ENCODE peak calls at places on chromosome 6, in five cellular contexts. W is Panc1, P is HCT116, S is HepG2, N is GM12878. C is an unnamed sample. For H3K27me3, the result is how much of the 10 kb centered on the place peaks cover.

GRCh38 chr6:49252901-49253300 is 210.2 kb downstream of the MMUT start:
- ATAC-seq in W (no peak), P (no peak), S (no peak), N (no peak), C (no peak)

GRCh38 chr6:32553037-32553742 is 23.1 kb upstream of the HLA-DRB5 start:
- ATAC-seq in W (no peak), P (no peak), S (no peak), N (no peak), C (no peak)

GRCh38 chr6:1497593-1498105 is 108.3 kb downstream of the FOXF2 start:
- ATAC-seq in W (no peak), P (no peak), S (no peak), N (no peak), C (no peak)

GRCh38 chr6:130027948-130028347 is 9.6 kb downstream of the L3MBTL3 start:
- ATAC-seq in W (no peak), P (no peak), S (no peak), N (peak), C (no peak)

GRCh38 chr6:140713495-140713894 is 1339.0 kb upstream of the CITED2 start:
- ATAC-seq in W (no peak), P (no peak), S (no peak), N (no peak), C (no peak)

GRCh38 chr6:113633638-113634037 is 223.5 kb upstream of the MARCKS start:
- ATAC-seq in W (no peak), P (no peak), S (no peak), N (no peak), C (no peak)

GRCh38 chr6:72561629-72562028 is 60.2 kb upstream of the KCNQ5 start:
- ATAC-seq in W (no peak), P (no peak), S (no peak), N (no peak), C (no peak)

GRCh38 chr6:107741191-107741680 is 82.9 kb downstream of the SCML4 start:
- ATAC-seq in W (no peak), P (no peak), S (no peak), N (peak), C (no peak)

GRCh38 chr6:159036673-159037072 is 8.1 kb downstream of the TAGAP start:
- ATAC-seq in W (no peak), P (no peak), S (no peak), N (no peak), C (no peak)

GRCh38 chr6:144809120-144809519 is 524.0 kb downstream of the UTRN start:
- ATAC-seq in W (no peak), P (peak), S (no peak), N (no peak), C (no peak)

GRCh38 chr6:31158863-31159855 is 770 bp downstream of the TCF19 start:
- ATAC-seq in W (peak), P (no peak), S (peak), N (peak), C (no peak)

GRCh38 chr6:96967957-96968871 is 43.7 kb downstream of the KLHL32 start:
- ATAC-seq in W (no peak), P (no peak), S (no peak), N (no peak), C (no peak)

GRCh38 chr6:26016326-26017275 is 54.0 kb downstream of the TRIM38 start:
- ATAC-seq in W (no peak), P (no peak), S (no peak), N (no peak), C (no peak)

GRCh38 chr6:108862479-108863191 is 14.4 kb downstream of the ARMC2 start:
- ATAC-seq in W (no peak), P (no peak), S (no peak), N (no peak), C (peak)

GRCh38 chr6:67814262-67814661 is 820.8 kb upstream of the ADGRB3 start:
- ATAC-seq in W (no peak), P (no peak), S (no peak), N (no peak), C (no peak)

GRCh38 chr6:166029506-166029905 is 138.1 kb downstream of the TBXT start:
- ATAC-seq in W (no peak), P (no peak), S (no peak), N (peak), C (no peak)

GRCh38 chr6:130978660-130979396 is 84.2 kb downstream of the EPB41L2 start:
- ATAC-seq in W (no peak), P (no peak), S (no peak), N (no peak), C (no peak)

DNA sequence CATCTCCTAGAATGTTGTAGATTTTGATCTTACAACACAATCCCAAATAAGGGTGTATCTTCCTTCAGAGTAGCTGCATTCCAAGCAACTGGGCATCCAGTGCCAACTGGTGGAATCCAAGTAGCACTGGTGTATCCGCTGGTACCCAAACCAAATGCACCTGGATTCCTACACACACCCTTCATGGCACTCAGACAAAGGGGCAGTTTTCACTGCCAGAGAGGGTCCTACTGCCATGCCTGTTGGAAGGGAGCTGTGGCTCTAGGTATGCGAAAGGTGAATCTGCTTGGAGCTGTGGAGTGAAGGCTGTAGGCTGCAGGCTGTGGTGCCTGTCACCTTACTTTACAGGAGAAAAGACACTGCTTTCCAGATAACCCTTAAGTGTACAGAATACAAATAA is 17.0 kb upstream of the CLDN20 start:
- ATAC-seq in W (no peak), P (no peak), S (no peak), N (no peak), C (no peak)
- TF ChIP-seq POLR2AphosphoS5 in W (no peak), P (no peak), S (peak), N (no peak), C (no peak)

DNA sequence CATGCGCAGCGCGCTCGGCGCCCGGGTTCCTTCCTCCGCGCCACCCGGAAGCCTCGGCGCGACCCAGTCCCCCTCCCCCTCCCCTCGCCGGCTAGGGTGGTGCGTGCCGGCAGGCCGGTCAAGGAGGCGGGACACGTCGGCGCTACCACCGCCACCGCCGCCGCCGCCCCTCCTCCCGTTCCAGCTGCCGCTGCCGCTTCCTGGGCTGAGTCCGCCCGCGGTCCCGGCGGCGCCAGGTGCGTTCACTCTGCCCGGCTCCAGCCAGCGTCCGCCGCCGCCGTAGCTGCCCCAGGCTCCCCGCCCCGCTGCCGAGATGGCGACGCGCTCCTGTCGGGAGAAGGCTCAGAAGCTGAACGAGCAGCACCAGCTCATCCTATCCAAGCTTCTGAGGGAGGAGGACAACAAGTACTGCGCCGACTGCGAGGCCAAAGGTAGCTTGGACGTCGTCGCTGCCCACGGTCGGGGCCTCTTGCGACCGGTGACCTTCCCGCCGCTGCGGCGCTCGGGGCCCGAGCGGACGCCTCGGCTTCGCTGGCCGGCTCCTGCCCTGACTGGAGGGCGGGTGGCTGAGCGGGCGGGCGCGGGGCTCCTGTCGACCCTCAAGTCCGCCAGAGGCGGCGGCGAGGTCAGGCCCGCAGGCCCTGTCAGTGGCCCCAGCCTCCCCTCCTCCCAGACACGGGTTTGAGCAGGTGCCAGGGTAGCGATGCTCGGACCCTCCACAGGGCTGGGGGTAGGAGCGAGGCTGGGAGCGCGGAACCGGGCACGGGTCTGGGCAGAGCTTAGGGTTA is at the start of gene SMAP1:
- ATAC-seq in W (peak), P (peak), S (peak), N (peak), C (peak)
- TF ChIP-seq CTCF in W (no peak), P (no peak), S (peak), N (no peak), C (no peak)

GRCh38 chr6:3884007-3884745 is 35.0 kb downstream of the FAM50B start:
- ATAC-seq in W (peak), P (no peak), S (peak), N (no peak), C (no peak)

GRCh38 chr6:3882865-3883264 is 33.7 kb downstream of the FAM50B start:
- ATAC-seq in W (no peak), P (no peak), S (no peak), N (no peak), C (peak)

GRCh38 chr6:3879194-3879952 is 30.2 kb downstream of the FAM50B start:
- ATAC-seq in W (no peak), P (no peak), S (no peak), N (no peak), C (no peak)

GRCh38 chr6:3885262-3886036 is 36.3 kb downstream of the FAM50B start:
- ATAC-seq in W (peak), P (peak), S (peak), N (no peak), C (no peak)

GRCh38 chr6:3881722-3882421 is 32.7 kb downstream of the FAM50B start:
- ATAC-seq in W (no peak), P (no peak), S (no peak), N (no peak), C (no peak)
- H3K27me3 ChIP-seq in W (under half), P (under half), S (under half), N (under half), C (under half)

GRCh38 chr6:124961784-124962611 is at the start of gene RNF217:
- ATAC-seq in W (peak), P (peak), S (peak), N (peak), C (peak)
- TF ChIP-seq POLR2AphosphoS5 in W (peak), P (peak), S (no peak), N (no peak), C (peak)

GRCh38 chr6:137403443-137403842 is 90.8 kb downstream of the OLIG3 start:
- ATAC-seq in W (no peak), P (no peak), S (no peak), N (no peak), C (no peak)
- TF ChIP-seq CTCF in W (no peak), P (no peak), S (no peak), N (no peak), C (no peak)

GRCh38 chr6:39553029-39553428 is 172.2 kb downstream of the KIF6 start:
- ATAC-seq in W (no peak), P (no peak), S (no peak), N (no peak), C (no peak)
- H3K27me3 ChIP-seq in W (under half), P (under half), S (under half), N (under half), C (under half)

DNA sequence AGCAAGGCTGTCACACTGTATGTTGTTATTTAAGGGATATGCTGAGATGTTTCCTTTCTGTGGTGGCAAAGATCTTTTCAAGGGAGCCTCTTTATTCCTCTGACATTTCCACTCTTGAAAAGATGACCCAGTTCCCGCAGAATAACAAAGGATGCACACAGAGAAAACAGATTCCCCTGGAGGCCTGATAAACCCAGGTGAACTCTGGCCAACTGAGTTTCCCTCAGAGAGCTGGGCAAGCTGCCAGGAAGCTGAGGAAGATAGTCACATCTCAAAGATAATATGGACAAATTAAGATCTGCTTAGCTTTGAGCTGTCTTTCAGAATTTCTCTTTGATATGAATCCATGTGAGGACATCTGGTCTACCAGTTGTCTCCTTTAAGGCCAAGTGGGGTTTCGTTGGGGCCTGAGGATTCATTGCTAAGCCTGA is 59.4 kb downstream of the ID4 start:
- ATAC-seq in W (no peak), P (no peak), S (no peak), N (no peak), C (no peak)
- TF ChIP-seq POLR2AphosphoS5 in W (no peak), P (no peak), S (no peak), N (no peak), C (no peak)

GRCh38 chr6:99334526-99335127 is 14.8 kb downstream of the FAXC start:
- ATAC-seq in W (peak), P (peak), S (peak), N (peak), C (peak)
- TF ChIP-seq CTCF in W (peak), P (peak), S (peak), N (peak), C (peak)